ENCODE peak calls at places on chromosomes 3 and 15, in four cellular contexts. H, C, D and I are unnamed samples.

GRCh38 chr3:69143605-69144004 is 21.2 kb upstream of the LMOD3 start:
- DNase-seq in D (no peak), C (no peak), H (no peak), I (no peak)

GRCh38 chr15:80507638-80508316 is 103.6 kb downstream of the ARNT2 start:
- DNase-seq in D (no peak), H (no peak), C (no peak), I (no peak)

GRCh38 chr15:90055182-90055581 is 47.1 kb downstream of the IDH2 start:
- DNase-seq in C (no peak), D (no peak), H (no peak), I (no peak)

GRCh38 chr3:64061628-64062027 is 38.3 kb upstream of the PSMD6 start:
- DNase-seq in D (no peak), H (no peak), C (no peak), I (no peak)

GRCh38 chr15:78384651-78385050 is 44.5 kb downstream of the CRABP1 start:
- DNase-seq in C (peak), D (peak), H (no peak), I (no peak)

GRCh38 chr3:195715583-195716266 is 5.1 kb upstream of the MUC20 start:
- DNase-seq in H (no peak), D (peak), C (no peak), I (no peak)

GRCh38 chr3:128320551-128321340 is 145.9 kb downstream of the DNAJB8 start:
- DNase-seq in D (peak), H (no peak), C (peak), I (no peak)

GRCh38 chr15:32994810-32995424 is 199.6 kb downstream of the FMN1 start:
- DNase-seq in H (no peak), D (no peak), C (no peak), I (no peak)

GRCh38 chr15:32730677-32731654 is 13.2 kb downstream of the GREM1 start:
- DNase-seq in D (peak), H (no peak), C (no peak), I (no peak)

GRCh38 chr3:5022966-5023776 is 43.9 kb downstream of the BHLHE40 start:
- DNase-seq in D (peak), H (peak), C (no peak), I (no peak)

GRCh38 chr3:194596906-194597305 is 36.3 kb downstream of the TMEM44 start:
- DNase-seq in C (no peak), H (no peak), D (no peak), I (no peak)

GRCh38 chr3:194587438-194587931 is 45.7 kb downstream of the TMEM44 start:
- DNase-seq in D (no peak), H (peak), C (no peak), I (no peak)

GRCh38 chr3:194588741-194589140 is 44.5 kb downstream of the TMEM44 start:
- DNase-seq in H (no peak), D (no peak), C (no peak), I (no peak)

GRCh38 chr3:194588236-194588635 is 45.0 kb downstream of the TMEM44 start:
- DNase-seq in D (no peak), H (no peak), C (no peak), I (no peak)

DNA sequence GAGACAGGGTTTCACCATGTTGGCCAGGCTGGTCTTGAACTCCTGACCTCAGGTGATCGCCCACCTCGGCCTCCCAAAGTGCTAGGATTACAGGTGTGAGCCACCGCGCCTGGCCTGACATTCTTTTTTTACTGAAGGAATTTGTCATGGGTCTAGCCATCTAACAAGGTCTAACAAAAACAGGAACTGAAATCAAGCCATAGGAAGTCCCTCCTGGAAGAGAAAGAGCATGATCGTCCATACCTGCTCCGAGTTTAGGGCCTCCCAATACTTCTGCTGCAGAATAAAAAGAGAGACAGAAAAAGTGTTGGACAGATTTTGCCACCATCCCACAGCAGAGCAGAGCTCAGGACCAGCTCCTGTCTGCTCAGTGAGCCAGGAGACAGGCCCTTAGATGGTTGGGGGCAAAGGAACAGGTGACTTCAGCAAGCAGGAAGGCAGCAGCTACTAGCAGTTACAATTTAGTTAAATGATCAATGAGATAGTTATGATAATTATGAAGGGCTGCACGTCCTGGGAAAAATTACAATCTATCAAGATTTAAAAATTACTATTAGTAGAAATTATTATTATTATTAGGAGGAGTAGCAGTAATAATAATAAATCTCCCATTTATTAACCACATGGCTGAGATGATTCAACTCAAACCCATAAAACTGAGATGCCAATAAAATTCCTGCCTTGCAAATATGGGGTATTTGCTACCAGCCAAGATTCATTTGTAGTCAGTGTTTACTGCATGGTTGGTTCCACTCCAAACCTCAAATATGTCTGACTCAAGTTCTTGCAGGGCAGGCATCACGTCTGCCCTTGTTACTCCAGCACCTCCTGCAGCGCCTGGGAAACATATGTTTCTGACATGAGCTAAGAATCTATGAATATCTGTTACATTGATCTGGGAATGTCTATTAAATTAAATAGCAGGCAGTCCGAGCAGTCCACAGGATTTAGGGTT is 40.1 kb downstream of the TMEM44 start:
- DNase-seq in C (no peak), D (peak), H (no peak), I (no peak)
- TF ChIP-seq CTCF in C (no peak), D (no peak), H (no peak), I (no peak)

GRCh38 chr3:149376728-149377407 is 581 bp downstream of the TM4SF1 start:
- DNase-seq in C (no peak), H (no peak), D (no peak), I (no peak)
- H3K4me3 ChIP-seq in C (peak), H (peak), D (peak), I (peak)

DNA sequence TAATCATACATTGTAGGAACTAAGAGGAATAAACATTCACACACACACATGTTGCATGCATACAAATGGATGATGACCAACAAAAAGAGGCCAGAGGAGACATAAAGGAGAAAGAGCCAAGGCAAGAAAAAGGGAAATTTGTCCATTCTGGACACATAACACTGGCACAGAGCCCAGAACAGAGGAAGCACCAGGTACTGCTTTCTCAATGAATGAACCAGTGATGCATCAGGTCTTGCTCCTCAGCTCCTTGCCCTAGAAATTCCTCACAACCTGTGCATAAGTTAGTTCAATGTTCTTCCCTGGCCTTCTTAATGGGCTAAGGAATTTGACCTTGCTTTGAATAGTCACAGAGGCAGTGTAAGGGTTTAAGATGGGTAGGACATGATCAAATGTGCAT is 270.3 kb downstream of the ERC2 start:
- DNase-seq in D (no peak), H (no peak), C (no peak), I (no peak)
- TF ChIP-seq POLR2A in D (no peak), H (no peak), C (no peak), I (no peak)

DNA sequence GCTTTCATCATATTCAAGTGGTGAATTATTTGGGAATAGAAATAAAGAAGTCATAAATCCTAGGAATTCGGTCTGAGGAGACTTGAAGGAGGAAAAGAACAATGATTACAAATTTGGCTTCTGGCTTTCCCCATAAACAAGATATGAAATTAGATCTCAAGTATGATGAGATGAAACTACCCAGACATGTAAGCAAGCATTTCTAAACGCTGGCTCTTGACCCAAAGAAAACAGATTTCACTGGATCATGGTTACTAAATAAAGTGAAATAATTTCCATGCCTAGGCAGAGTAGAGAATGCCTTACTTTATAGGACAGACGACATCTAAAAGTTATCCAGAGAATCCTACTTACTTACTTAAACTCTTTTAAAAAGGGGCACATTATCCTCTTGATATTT is 147.0 kb upstream of the LRTM1 start:
- DNase-seq in D (no peak), C (no peak), H (no peak), I (no peak)
- TF ChIP-seq CTCF in D (no peak), C (no peak), H (no peak), I (no peak)

DNA sequence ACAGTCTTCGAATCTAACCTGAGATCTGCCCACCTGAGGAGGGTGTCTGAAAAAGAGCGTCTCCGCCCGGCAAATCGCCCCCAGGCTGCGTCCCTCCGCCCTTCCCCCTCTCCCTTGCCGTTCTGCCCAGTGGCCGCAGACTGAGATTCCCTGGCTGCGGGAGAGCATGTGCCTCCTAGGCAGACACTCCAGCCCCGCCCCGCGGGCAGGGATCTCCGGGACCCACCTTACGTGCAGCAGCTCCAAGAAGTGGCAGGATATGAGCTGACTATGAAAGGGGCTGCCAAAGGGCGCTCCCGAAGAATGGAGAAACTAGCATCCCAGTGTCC is 2.7 kb upstream of the WNT5A start:
- DNase-seq in H (no peak), D (no peak), C (no peak), I (no peak)
- H3K4me3 ChIP-seq in H (no peak), D (no peak), C (peak), I (peak)

DNA sequence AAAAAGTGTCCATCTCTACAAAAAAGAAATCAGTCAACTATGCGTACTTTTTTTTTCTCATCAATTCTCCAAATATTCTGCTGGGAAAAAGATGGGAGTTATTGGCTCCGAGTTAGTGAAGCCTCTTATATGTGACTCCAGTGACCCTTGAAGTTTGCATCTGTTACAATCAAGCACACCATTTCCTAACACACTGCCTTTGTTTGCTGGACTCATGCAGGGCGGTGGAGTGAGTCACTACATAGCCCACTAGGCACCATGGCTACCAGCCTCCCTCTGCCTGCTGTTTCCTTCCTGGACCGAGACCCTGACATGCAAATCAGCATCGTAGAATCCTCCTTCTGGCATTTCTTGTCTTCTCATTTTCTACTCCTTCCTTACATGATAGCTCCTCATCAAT is 101.0 kb upstream of the PTX3 start:
- DNase-seq in D (no peak), C (no peak), H (no peak), I (no peak)
- TF ChIP-seq POLR2A in D (no peak), C (no peak), H (no peak), I (no peak)